ENCODE peak calls at places on chromosomes 11 and 22, in six cellular contexts. W is NCI-H1092 treated with DMSO at 0.1 percent for 48 hours, F is anterior cingulate cortex, D is IMR-90, I is posterior vena cava, C is nephron progenitor cell. M is an unnamed sample.

GRCh38 chr11:359181-359714 is 10.1 kb upstream of the B4GALNT4 start:
- DNase-seq in I (peak; percentile 73), F (no peak), W (no peak), D (no peak), C (no peak), M (no peak)

GRCh38 chr11:15195454-15196200 is 80.9 kb downstream of the INSC start:
- DNase-seq in D (no peak), I (no peak), W (peak; percentile 23), F (no peak), C (no peak), M (no peak)

GRCh38 chr22:38412435-38413084 is 42.4 kb downstream of the KCNJ4 start:
- DNase-seq in D (no peak), W (no peak), F (no peak), C (peak; percentile 39), I (peak; percentile 63), M (no peak)

GRCh38 chr22:45550416-45550815 is 47.7 kb downstream of the FBLN1 start:
- DNase-seq in I (peak; percentile 66), W (no peak), C (no peak), F (no peak), D (no peak), M (no peak)

GRCh38 chr11:25860677-25861445 is 471.1 kb upstream of the ANO3 start:
- DNase-seq in W (no peak), F (no peak), I (no peak), C (no peak), D (peak; percentile 15), M (peak; percentile 17)

GRCh38 chr11:88315981-88316441 is 21.5 kb downstream of the CTSC start:
- DNase-seq in D (no peak), F (no peak), I (no peak), C (no peak), W (no peak), M (no peak)

GRCh38 chr11:83682645-83682973 is 396.4 kb upstream of the CCDC90B start:
- DNase-seq in F (no peak), I (no peak), W (no peak), D (no peak), C (no peak), M (no peak)

GRCh38 chr11:73961321-73961720 is 10.5 kb downstream of the DNAJB13 start:
- DNase-seq in I (peak; percentile 23), F (peak; percentile 44), C (no peak), D (peak; percentile 54), W (no peak), M (no peak)

GRCh38 chr11:102220728-102221467 is 96.4 kb upstream of the BIRC3 start:
- DNase-seq in I (no peak), F (no peak), D (peak; percentile 79), W (no peak), C (no peak), M (no peak)

GRCh38 chr11:131823772-131824171 is 453.4 kb downstream of the NTM start:
- DNase-seq in F (no peak), C (no peak), W (peak; percentile 4), I (no peak), D (no peak), M (peak; percentile 62)

GRCh38 chr11:69005631-69006368 is 7.2 kb downstream of the MRGPRF start:
- DNase-seq in W (no peak), C (no peak), F (no peak), D (no peak), I (peak; percentile 58), M (no peak)